ENCODE peak calls at places on chromosomes 12 and 14, in four cellular contexts. N is posterior cingulate gyrus, B is NCI-H2029, L is IMR-90. Y is an unnamed sample.

GRCh38 chr12:4448376-4448775 is 2.8 kb upstream of the FGF6 start:
- DNase-seq in N (no peak), B (no peak), L (no peak), Y (no peak)

GRCh38 chr12:109191621-109192250 is 75.3 kb downstream of the ACACB start:
- DNase-seq in N (no peak), B (no peak), L (no peak), Y (no peak)

GRCh38 chr12:94458882-94459772 is 540 bp downstream of the CEP83 start:
- DNase-seq in N (no peak), B (peak), L (peak), Y (peak)

GRCh38 chr14:94009767-94010166 is 12.7 kb downstream of the CCDC197 start:
- DNase-seq in N (no peak), B (no peak), L (peak), Y (peak)

GRCh38 chr12:108332791-108333382 is 6.2 kb downstream of the CMKLR1 start:
- DNase-seq in N (no peak), B (no peak), L (no peak), Y (no peak)

GRCh38 chr12:29847246-29847645 is 63.5 kb upstream of the TMTC1 start:
- DNase-seq in N (no peak), B (no peak), L (no peak), Y (no peak)

GRCh38 chr12:29226621-29227020 is 77.5 kb downstream of the FAR2 start:
- DNase-seq in N (no peak), B (no peak), L (peak), Y (no peak)

GRCh38 chr12:3200032-3200617 is 122.9 kb downstream of the TSPAN9 start:
- DNase-seq in N (peak), B (peak), L (peak), Y (peak)

GRCh38 chr12:106001819-106002218 is 136.9 kb downstream of the NUAK1 start:
- DNase-seq in N (no peak), B (no peak), L (no peak), Y (no peak)

GRCh38 chr14:101732128-101732527 is 29.4 kb upstream of the PPP2R5C start:
- DNase-seq in N (no peak), B (no peak), L (no peak), Y (no peak)

GRCh38 chr12:26938660-26939185 is 453 bp downstream of the FGFR1OP2 start:
- DNase-seq in N (no peak), B (no peak), L (no peak), Y (peak)

GRCh38 chr14:104749958-104750529 is 2.9 kb upstream of the SIVA1 start:
- DNase-seq in N (no peak), B (no peak), L (peak), Y (no peak)

GRCh38 chr12:93737457-93738198 is 60.5 kb downstream of the CRADD start:
- DNase-seq in N (no peak), B (no peak), L (no peak), Y (no peak)

GRCh38 chr14:64249363-64249762 is 44.8 kb downstream of the ESR2 start:
- DNase-seq in N (no peak), B (no peak), L (no peak), Y (no peak)

GRCh38 chr14:40476005-40476404 is 1043.8 kb upstream of the FBXO33 start:
- DNase-seq in N (no peak), B (no peak), L (no peak), Y (no peak)

GRCh38 chr12:25713264-25713663 is 160.2 kb upstream of the LMNTD1 start:
- DNase-seq in N (no peak), B (no peak), L (no peak), Y (no peak)

Y was measured in NCI-H1105 treated with DMSO at 0.1 percent for 48 hours.